ENCODE peak calls at places on chromosome 21, in five cellular contexts. One of them, this sample, is unnamed.

GRCh38 chr21:15679630-15680029 is 50.2 kb upstream of the USP25 start:
- DNase-seq in activated naive CD4-positive, alpha-beta T cell treated with anti-CD3 and anti-CD28 coated beads, Interleukin-2, amount 50 U/mL, for 16 hours: no peak
- DNase-seq in NCI-H2171 treated with DMSO at 0.1 percent for 48 hours: no peak
- DNase-seq in stimulated activated CD4-positive, alpha-beta T cell treated with anti-CD3 and anti-CD28 coated beads, Interleukin-1b, Interleukin-23, amount 100 ng/mL, for 4 hours: no peak
- DNase-seq in omental fat pad: no peak
- DNase-seq in this sample: no peak

GRCh38 chr21:38377165-38378093 is 120.6 kb downstream of the KCNJ15 start:
- DNase-seq in activated naive CD4-positive, alpha-beta T cell treated with anti-CD3 and anti-CD28 coated beads, Interleukin-2, amount 50 U/mL, for 16 hours: no peak
- DNase-seq in NCI-H2171 treated with DMSO at 0.1 percent for 48 hours: no peak
- DNase-seq in stimulated activated CD4-positive, alpha-beta T cell treated with anti-CD3 and anti-CD28 coated beads, Interleukin-1b, Interleukin-23, amount 100 ng/mL, for 4 hours: no peak
- DNase-seq in omental fat pad: no peak
- DNase-seq in this sample: no peak

GRCh38 chr21:45550552-45551210 is 8.4 kb upstream of the SLC19A1 start:
- DNase-seq in activated naive CD4-positive, alpha-beta T cell treated with anti-CD3 and anti-CD28 coated beads, Interleukin-2, amount 50 U/mL, for 16 hours: peak
- DNase-seq in NCI-H2171 treated with DMSO at 0.1 percent for 48 hours: no peak
- DNase-seq in stimulated activated CD4-positive, alpha-beta T cell treated with anti-CD3 and anti-CD28 coated beads, Interleukin-1b, Interleukin-23, amount 100 ng/mL, for 4 hours: no peak
- DNase-seq in omental fat pad: no peak
- DNase-seq in this sample: peak

GRCh38 chr21:15058718-15059316 is 6.0 kb downstream of the NRIP1 start:
- DNase-seq in activated naive CD4-positive, alpha-beta T cell treated with anti-CD3 and anti-CD28 coated beads, Interleukin-2, amount 50 U/mL, for 16 hours: no peak
- DNase-seq in NCI-H2171 treated with DMSO at 0.1 percent for 48 hours: no peak
- DNase-seq in stimulated activated CD4-positive, alpha-beta T cell treated with anti-CD3 and anti-CD28 coated beads, Interleukin-1b, Interleukin-23, amount 100 ng/mL, for 4 hours: no peak
- DNase-seq in omental fat pad: no peak
- DNase-seq in this sample: no peak

GRCh38 chr21:34807881-34808568 is 139.2 kb downstream of the CLIC6 start:
- DNase-seq in activated naive CD4-positive, alpha-beta T cell treated with anti-CD3 and anti-CD28 coated beads, Interleukin-2, amount 50 U/mL, for 16 hours: peak
- DNase-seq in NCI-H2171 treated with DMSO at 0.1 percent for 48 hours: no peak
- DNase-seq in stimulated activated CD4-positive, alpha-beta T cell treated with anti-CD3 and anti-CD28 coated beads, Interleukin-1b, Interleukin-23, amount 100 ng/mL, for 4 hours: peak
- DNase-seq in omental fat pad: peak
- DNase-seq in this sample: peak

GRCh38 chr21:32611471-32611997 is 643 bp downstream of the CFAP298 start:
- DNase-seq in activated naive CD4-positive, alpha-beta T cell treated with anti-CD3 and anti-CD28 coated beads, Interleukin-2, amount 50 U/mL, for 16 hours: peak
- DNase-seq in NCI-H2171 treated with DMSO at 0.1 percent for 48 hours: peak
- DNase-seq in stimulated activated CD4-positive, alpha-beta T cell treated with anti-CD3 and anti-CD28 coated beads, Interleukin-1b, Interleukin-23, amount 100 ng/mL, for 4 hours: peak
- DNase-seq in omental fat pad: no peak
- DNase-seq in this sample: no peak

GRCh38 chr21:44735821-44736220 is 24.4 kb upstream of the TSPEAR start:
- DNase-seq in activated naive CD4-positive, alpha-beta T cell treated with anti-CD3 and anti-CD28 coated beads, Interleukin-2, amount 50 U/mL, for 16 hours: no peak
- DNase-seq in NCI-H2171 treated with DMSO at 0.1 percent for 48 hours: no peak
- DNase-seq in stimulated activated CD4-positive, alpha-beta T cell treated with anti-CD3 and anti-CD28 coated beads, Interleukin-1b, Interleukin-23, amount 100 ng/mL, for 4 hours: no peak
- DNase-seq in omental fat pad: no peak
- DNase-seq in this sample: no peak

GRCh38 chr21:32929633-32930038 is 96.1 kb upstream of the OLIG2 start:
- DNase-seq in activated naive CD4-positive, alpha-beta T cell treated with anti-CD3 and anti-CD28 coated beads, Interleukin-2, amount 50 U/mL, for 16 hours: no peak
- DNase-seq in NCI-H2171 treated with DMSO at 0.1 percent for 48 hours: no peak
- DNase-seq in stimulated activated CD4-positive, alpha-beta T cell treated with anti-CD3 and anti-CD28 coated beads, Interleukin-1b, Interleukin-23, amount 100 ng/mL, for 4 hours: no peak
- DNase-seq in omental fat pad: no peak
- DNase-seq in this sample: no peak

GRCh38 chr21:34122047-34122446 is 48.7 kb downstream of the MRPS6 start:
- DNase-seq in activated naive CD4-positive, alpha-beta T cell treated with anti-CD3 and anti-CD28 coated beads, Interleukin-2, amount 50 U/mL, for 16 hours: no peak
- DNase-seq in NCI-H2171 treated with DMSO at 0.1 percent for 48 hours: no peak
- DNase-seq in stimulated activated CD4-positive, alpha-beta T cell treated with anti-CD3 and anti-CD28 coated beads, Interleukin-1b, Interleukin-23, amount 100 ng/mL, for 4 hours: no peak
- DNase-seq in omental fat pad: no peak
- DNase-seq in this sample: no peak

GRCh38 chr21:44949161-44950015 is 9.6 kb downstream of the SLX9 start:
- DNase-seq in activated naive CD4-positive, alpha-beta T cell treated with anti-CD3 and anti-CD28 coated beads, Interleukin-2, amount 50 U/mL, for 16 hours: peak
- DNase-seq in NCI-H2171 treated with DMSO at 0.1 percent for 48 hours: peak
- DNase-seq in stimulated activated CD4-positive, alpha-beta T cell treated with anti-CD3 and anti-CD28 coated beads, Interleukin-1b, Interleukin-23, amount 100 ng/mL, for 4 hours: peak
- DNase-seq in omental fat pad: peak
- DNase-seq in this sample: peak

GRCh38 chr21:39182484-39183271 is 573 bp downstream of the PSMG1 start:
- DNase-seq in activated naive CD4-positive, alpha-beta T cell treated with anti-CD3 and anti-CD28 coated beads, Interleukin-2, amount 50 U/mL, for 16 hours: peak
- DNase-seq in NCI-H2171 treated with DMSO at 0.1 percent for 48 hours: no peak
- DNase-seq in stimulated activated CD4-positive, alpha-beta T cell treated with anti-CD3 and anti-CD28 coated beads, Interleukin-1b, Interleukin-23, amount 100 ng/mL, for 4 hours: no peak
- DNase-seq in omental fat pad: no peak
- DNase-seq in this sample: no peak

GRCh38 chr21:24852610-24853195 is 754.6 kb downstream of the MRPL39 start:
- DNase-seq in activated naive CD4-positive, alpha-beta T cell treated with anti-CD3 and anti-CD28 coated beads, Interleukin-2, amount 50 U/mL, for 16 hours: no peak
- DNase-seq in NCI-H2171 treated with DMSO at 0.1 percent for 48 hours: no peak
- DNase-seq in stimulated activated CD4-positive, alpha-beta T cell treated with anti-CD3 and anti-CD28 coated beads, Interleukin-1b, Interleukin-23, amount 100 ng/mL, for 4 hours: no peak
- DNase-seq in omental fat pad: no peak
- DNase-seq in this sample: no peak

GRCh38 chr21:37687001-37687400 is 229.3 kb downstream of the KCNJ6 start:
- DNase-seq in activated naive CD4-positive, alpha-beta T cell treated with anti-CD3 and anti-CD28 coated beads, Interleukin-2, amount 50 U/mL, for 16 hours: no peak
- DNase-seq in NCI-H2171 treated with DMSO at 0.1 percent for 48 hours: no peak
- DNase-seq in stimulated activated CD4-positive, alpha-beta T cell treated with anti-CD3 and anti-CD28 coated beads, Interleukin-1b, Interleukin-23, amount 100 ng/mL, for 4 hours: no peak
- DNase-seq in omental fat pad: no peak
- DNase-seq in this sample: no peak

GRCh38 chr21:37073417-37074194 is 552 bp downstream of the TTC3 start:
- DNase-seq in activated naive CD4-positive, alpha-beta T cell treated with anti-CD3 and anti-CD28 coated beads, Interleukin-2, amount 50 U/mL, for 16 hours: peak
- DNase-seq in NCI-H2171 treated with DMSO at 0.1 percent for 48 hours: peak
- DNase-seq in stimulated activated CD4-positive, alpha-beta T cell treated with anti-CD3 and anti-CD28 coated beads, Interleukin-1b, Interleukin-23, amount 100 ng/mL, for 4 hours: peak
- DNase-seq in omental fat pad: no peak
- DNase-seq in this sample: peak

GRCh38 chr21:39083377-39084008 is 99.8 kb downstream of the PSMG1 start:
- DNase-seq in activated naive CD4-positive, alpha-beta T cell treated with anti-CD3 and anti-CD28 coated beads, Interleukin-2, amount 50 U/mL, for 16 hours: no peak
- DNase-seq in NCI-H2171 treated with DMSO at 0.1 percent for 48 hours: no peak
- DNase-seq in stimulated activated CD4-positive, alpha-beta T cell treated with anti-CD3 and anti-CD28 coated beads, Interleukin-1b, Interleukin-23, amount 100 ng/mL, for 4 hours: no peak
- DNase-seq in omental fat pad: peak
- DNase-seq in this sample: peak

GRCh38 chr21:45995686-45996179 is 14.2 kb downstream of the COL6A1 start:
- DNase-seq in activated naive CD4-positive, alpha-beta T cell treated with anti-CD3 and anti-CD28 coated beads, Interleukin-2, amount 50 U/mL, for 16 hours: peak
- DNase-seq in NCI-H2171 treated with DMSO at 0.1 percent for 48 hours: no peak
- DNase-seq in stimulated activated CD4-positive, alpha-beta T cell treated with anti-CD3 and anti-CD28 coated beads, Interleukin-1b, Interleukin-23, amount 100 ng/mL, for 4 hours: no peak
- DNase-seq in omental fat pad: no peak
- DNase-seq in this sample: peak

GRCh38 chr21:39633043-39633442 is 20.3 kb downstream of the B3GALT5 start:
- DNase-seq in activated naive CD4-positive, alpha-beta T cell treated with anti-CD3 and anti-CD28 coated beads, Interleukin-2, amount 50 U/mL, for 16 hours: no peak
- DNase-seq in NCI-H2171 treated with DMSO at 0.1 percent for 48 hours: no peak
- DNase-seq in stimulated activated CD4-positive, alpha-beta T cell treated with anti-CD3 and anti-CD28 coated beads, Interleukin-1b, Interleukin-23, amount 100 ng/mL, for 4 hours: no peak
- DNase-seq in omental fat pad: no peak
- DNase-seq in this sample: no peak

GRCh38 chr21:46559291-46559983 is 45.4 kb downstream of the S100B start:
- DNase-seq in activated naive CD4-positive, alpha-beta T cell treated with anti-CD3 and anti-CD28 coated beads, Interleukin-2, amount 50 U/mL, for 16 hours: peak
- DNase-seq in NCI-H2171 treated with DMSO at 0.1 percent for 48 hours: no peak
- DNase-seq in stimulated activated CD4-positive, alpha-beta T cell treated with anti-CD3 and anti-CD28 coated beads, Interleukin-1b, Interleukin-23, amount 100 ng/mL, for 4 hours: peak
- DNase-seq in omental fat pad: no peak
- DNase-seq in this sample: peak

GRCh38 chr21:45588861-45589491 is 46.7 kb upstream of the SLC19A1 start:
- DNase-seq in activated naive CD4-positive, alpha-beta T cell treated with anti-CD3 and anti-CD28 coated beads, Interleukin-2, amount 50 U/mL, for 16 hours: no peak
- DNase-seq in NCI-H2171 treated with DMSO at 0.1 percent for 48 hours: no peak
- DNase-seq in stimulated activated CD4-positive, alpha-beta T cell treated with anti-CD3 and anti-CD28 coated beads, Interleukin-1b, Interleukin-23, amount 100 ng/mL, for 4 hours: no peak
- DNase-seq in omental fat pad: no peak
- DNase-seq in this sample: no peak